ENCODE peak calls at places on chromosomes 6 and 20, in ten cellular contexts. X is endothelial cell; W is Panc1; Y is substantia nigra; V is cardiac septum; U is coronary artery; R is NCI-H2081; A is COR-L47; F is GM12892; O is activated CD4-positive, alpha-beta T cell treated with anti-CD3 and anti-CD28 coated beads for 4 hours. B is an unnamed sample.

GRCh38 chr6:4914412-4915159 is 89.3 kb downstream of the RPP40 start:
- DNase-seq in O (no peak), W (no peak), A (no peak), Y (no peak), F (no peak), R (no peak), V (no peak), X (no peak), U (no peak), B (no peak)

GRCh38 chr6:30915591-30915946 is 1.5 kb downstream of the VARS2 start:
- DNase-seq in X (peak; percentile 25), R (peak; percentile 36), F (peak; percentile 58), O (peak; percentile 11), W (no peak), U (no peak), Y (no peak), A (peak; percentile 40), V (no peak), B (peak; percentile 89)

GRCh38 chr6:47428288-47428687 is 49.3 kb upstream of the CD2AP start:
- DNase-seq in F (no peak), O (no peak), R (no peak), U (no peak), A (no peak), Y (no peak), V (no peak), X (no peak), W (no peak), B (no peak)

GRCh38 chr6:136592930-136593673 is 42.9 kb upstream of the MAP7 start:
- DNase-seq in X (no peak), R (no peak), A (no peak), Y (no peak), V (no peak), F (no peak), W (no peak), U (no peak), O (no peak), B (no peak)

GRCh38 chr20:59013959-59014608 is 5.1 kb upstream of the TUBB1 start:
- DNase-seq in F (no peak), R (no peak), A (no peak), U (no peak), Y (no peak), X (no peak), W (no peak), V (no peak), O (no peak), B (no peak)

GRCh38 chr6:11744753-11745152 is 33.9 kb downstream of the ADTRP start:
- DNase-seq in X (no peak), W (no peak), Y (no peak), U (no peak), A (no peak), F (no peak), V (no peak), R (no peak), O (no peak), B (no peak)

GRCh38 chr20:59588236-59588855 is 16.0 kb upstream of the PHACTR3 start:
- DNase-seq in V (peak; percentile 58), O (no peak), F (no peak), W (no peak), R (no peak), X (no peak), A (no peak), U (no peak), Y (no peak), B (no peak)

GRCh38 chr20:1422756-1423155 is 29.9 kb upstream of the FKBP1A start:
- DNase-seq in A (no peak), U (no peak), Y (no peak), O (no peak), F (no peak), W (no peak), X (no peak), R (no peak), V (no peak), B (no peak)

GRCh38 chr6:80077067-80077466 is 29.4 kb upstream of the BCKDHB start:
- DNase-seq in Y (no peak), U (no peak), O (no peak), X (no peak), W (no peak), A (no peak), R (no peak), F (no peak), V (no peak), B (no peak)

GRCh38 chr20:37584238-37584807 is 56.6 kb upstream of the BLCAP start:
- DNase-seq in X (no peak), Y (no peak), U (no peak), A (no peak), O (no peak), R (no peak), W (no peak), F (no peak), V (no peak), B (no peak)

GRCh38 chr6:9614778-9615177 is 800.1 kb downstream of the TFAP2A start:
- DNase-seq in Y (no peak), O (no peak), R (no peak), F (no peak), U (no peak), X (no peak), A (no peak), W (no peak), V (no peak), B (no peak)

GRCh38 chr20:10705801-10706459 is 32.1 kb upstream of the JAG1 start:
- DNase-seq in X (no peak), A (no peak), W (peak; percentile 86), R (no peak), O (no peak), F (no peak), U (no peak), V (no peak), Y (no peak), B (peak; percentile 57)

GRCh38 chr20:63501818-63502670 is 3.2 kb upstream of the EEF1A2 start:
- DNase-seq in R (peak; percentile 70), O (no peak), A (peak; percentile 86), F (no peak), X (no peak), Y (peak; percentile 24), W (no peak), U (no peak), V (peak; percentile 92), B (no peak)

GRCh38 chr6:15444881-15445280 is 199.0 kb downstream of the JARID2 start:
- DNase-seq in O (no peak), U (no peak), W (no peak), Y (no peak), R (peak; percentile 50), A (peak; percentile 69), V (no peak), X (no peak), F (no peak), B (no peak)

GRCh38 chr6:103872219-103872618 is 987.5 kb downstream of the HACE1 start:
- DNase-seq in U (no peak), F (no peak), V (no peak), Y (no peak), R (no peak), A (no peak), X (no peak), W (no peak), O (no peak), B (no peak)

GRCh38 chr6:161367472-161367871 is 93.6 kb upstream of the AGPAT4 start:
- DNase-seq in Y (no peak), O (no peak), A (no peak), F (no peak), W (no peak), X (no peak), R (no peak), V (no peak), U (no peak), B (no peak)

GRCh38 chr6:35381132-35381531 is 38.8 kb downstream of the PPARD start:
- DNase-seq in O (no peak), R (no peak), A (no peak), U (no peak), F (no peak), X (no peak), Y (no peak), W (no peak), V (no peak), B (no peak)

GRCh38 chr20:45969712-45970634 is 2.0 kb downstream of the ZNF335 start:
- DNase-seq in X (peak; percentile 33), U (no peak), O (no peak), A (peak; percentile 73), V (peak; percentile 10), Y (no peak), W (no peak), R (peak; percentile 51), F (no peak), B (peak; percentile 73)

GRCh38 chr6:45212976-45213375 is 115.2 kb upstream of the RUNX2 start:
- DNase-seq in A (no peak), W (no peak), Y (no peak), U (no peak), F (no peak), X (no peak), R (no peak), O (no peak), V (no peak), B (no peak)

GRCh38 chr6:14520029-14520428 is 402.5 kb downstream of the CD83 start:
- DNase-seq in V (no peak), O (no peak), R (no peak), X (no peak), A (no peak), F (no peak), W (no peak), Y (no peak), U (no peak), B (no peak)

GRCh38 chr6:150967910-150968309 is 102.4 kb downstream of the MTHFD1L start:
- DNase-seq in V (no peak), U (no peak), F (no peak), O (no peak), R (no peak), Y (no peak), W (no peak), A (no peak), X (no peak), B (no peak)

GRCh38 chr6:101208152-101208551 is 185.4 kb upstream of the GRIK2 start:
- DNase-seq in X (no peak), V (no peak), Y (no peak), R (no peak), O (no peak), W (no peak), F (no peak), U (no peak), A (no peak), B (no peak)

GRCh38 chr6:131225127-131225526 is 89.9 kb downstream of the AKAP7 start:
- DNase-seq in W (no peak), Y (no peak), X (no peak), O (no peak), A (no peak), V (no peak), F (no peak), U (no peak), R (no peak), B (no peak)

GRCh38 chr20:20407891-20408805 is 40.2 kb downstream of the INSM1 start:
- DNase-seq in U (no peak), R (peak; percentile 37), V (no peak), X (no peak), W (peak; percentile 18), A (peak; percentile 46), Y (peak; percentile 32), O (no peak), F (no peak), B (no peak)

GRCh38 chr6:684831-685636 is 7.9 kb downstream of the EXOC2 start:
- DNase-seq in Y (no peak), O (no peak), V (no peak), U (no peak), R (no peak), A (no peak), X (no peak), F (peak; percentile 48), W (no peak), B (no peak)

GRCh38 chr20:20664795-20665194 is 47.6 kb downstream of the RALGAPA2 start:
- DNase-seq in V (no peak), Y (no peak), X (peak; percentile 9), F (no peak), A (peak; percentile 11), O (no peak), U (no peak), W (peak; percentile 33), R (peak; percentile 34), B (no peak)

GRCh38 chr6:53074347-53074746 is 9.1 kb downstream of the FBXO9 start:
- DNase-seq in R (no peak), A (no peak), O (no peak), V (no peak), W (no peak), X (no peak), U (no peak), F (no peak), Y (no peak), B (no peak)

GRCh38 chr6:129683606-129684322 is 26.2 kb downstream of the ARHGAP18 start:
- DNase-seq in Y (peak; percentile 28), A (no peak), F (peak; percentile 68), R (no peak), V (peak; percentile 88), W (peak; percentile 65), U (peak; percentile 82), O (peak; percentile 70), X (peak; percentile 31), B (peak; percentile 47)